ENCODE peak calls at places on chromosomes 1 and 21, in five cellular contexts. G, Z, O, D and Q are unnamed samples.

GRCh38 chr1:26695417-26696190 is at the start of gene ARID1A:
- DNase-seq in O (peak), D (peak), Z (peak), G (peak), Q (peak)

GRCh38 chr1:208205216-208206013 is 38.8 kb downstream of the PLXNA2 start:
- DNase-seq in Z (peak), O (no peak), G (no peak), D (no peak), Q (no peak)

GRCh38 chr1:56094168-56094567 is 485.2 kb downstream of the PLPP3 start:
- DNase-seq in D (no peak), O (no peak), Z (peak), G (no peak), Q (no peak)

GRCh38 chr1:151993084-151993733 is 450 bp downstream of the S100A10 start:
- DNase-seq in G (no peak), O (no peak), Z (no peak), D (no peak), Q (peak)

GRCh38 chr21:45004481-45005263 is 64.8 kb downstream of the SLX9 start:
- DNase-seq in O (no peak), G (peak), Z (no peak), D (no peak), Q (no peak)

GRCh38 chr1:246567258-246568235 is 1.3 kb downstream of the CNST start:
- DNase-seq in O (no peak), G (peak), D (no peak), Z (peak), Q (peak)

GRCh38 chr1:92310185-92310597 is 11.3 kb downstream of the RPAP2 start:
- DNase-seq in Z (peak), D (no peak), G (peak), O (no peak), Q (peak)

GRCh38 chr1:11886986-11887665 is 28.4 kb upstream of the NPPB start:
- DNase-seq in G (no peak), O (no peak), Z (no peak), D (no peak), Q (no peak)

GRCh38 chr1:61477301-61477700 is 247.6 kb downstream of the TM2D1 start:
- DNase-seq in Z (no peak), G (no peak), D (no peak), O (no peak), Q (no peak)

GRCh38 chr1:14930224-14930965 is 223.2 kb upstream of the TMEM51 start:
- DNase-seq in O (no peak), Z (no peak), D (no peak), G (no peak), Q (no peak)

GRCh38 chr1:181503130-181503810 is 20.0 kb downstream of the CACNA1E start:
- DNase-seq in Z (no peak), G (no peak), O (no peak), D (no peak), Q (no peak)

GRCh38 chr1:227919916-227920315 is 27.8 kb downstream of the WNT9A start:
- DNase-seq in Z (peak), G (peak), O (no peak), D (no peak), Q (no peak)

GRCh38 chr21:14308234-14308633 is 74.7 kb downstream of the HSPA13 start:
- DNase-seq in D (no peak), O (no peak), Z (no peak), G (no peak), Q (no peak)

GRCh38 chr1:227489572-227489971 is 73.8 kb upstream of the ZNF678 start:
- DNase-seq in G (no peak), Z (no peak), O (no peak), D (no peak), Q (no peak)

GRCh38 chr1:113405573-113405972 is 15.3 kb downstream of the MAGI3 start:
- DNase-seq in Z (no peak), O (no peak), D (no peak), G (peak), Q (no peak)

GRCh38 chr1:6157528-6158174 is 22.5 kb downstream of the CHD5 start:
- DNase-seq in D (no peak), G (peak), Z (no peak), O (peak), Q (peak)

GRCh38 chr1:23995431-23995837 is 15.3 kb upstream of the SRSF10 start:
- DNase-seq in O (no peak), Z (no peak), D (peak), G (no peak), Q (no peak)

GRCh38 chr21:42094811-42095210 is 23.7 kb downstream of the UMODL1 start:
- DNase-seq in D (no peak), O (no peak), G (peak), Z (no peak), Q (no peak)

GRCh38 chr1:24357011-24357410 is 37.9 kb downstream of the GRHL3 start:
- DNase-seq in Z (no peak), D (no peak), G (no peak), O (no peak), Q (no peak)

GRCh38 chr1:167186198-167186750 is 34.4 kb upstream of the POU2F1 start:
- DNase-seq in G (no peak), Z (no peak), D (no peak), O (no peak), Q (no peak)

GRCh38 chr1:117674521-117675400 is 68.9 kb downstream of the TENT5C start:
- DNase-seq in G (peak), O (no peak), D (no peak), Z (no peak), Q (peak)

GRCh38 chr21:42737969-42738590 is 84.7 kb downstream of the PDE9A start:
- DNase-seq in G (no peak), D (no peak), Z (no peak), O (no peak), Q (no peak)

GRCh38 chr1:117611894-117612481 is 6.1 kb downstream of the TENT5C start:
- DNase-seq in O (no peak), Z (no peak), D (no peak), G (no peak), Q (no peak)

GRCh38 chr21:36980280-36981048 is 14.0 kb upstream of the HLCS start:
- DNase-seq in Z (peak), D (no peak), O (no peak), G (no peak), Q (no peak)

GRCh38 chr1:34904236-34905097 is 25.0 kb downstream of the DLGAP3 start:
- DNase-seq in Z (no peak), G (no peak), O (no peak), D (no peak), Q (no peak)

GRCh38 chr1:180680558-180681144 is 48.8 kb downstream of the XPR1 start:
- DNase-seq in D (no peak), Z (no peak), O (no peak), G (no peak), Q (no peak)

GRCh38 chr1:54404263-54404662 is 1.9 kb downstream of the SSBP3 start:
- DNase-seq in D (no peak), O (no peak), G (no peak), Z (no peak), Q (no peak)

GRCh38 chr1:89261926-89262540 is 10.6 kb downstream of the GBP5 start:
- DNase-seq in O (peak), Z (no peak), G (no peak), D (no peak), Q (no peak)

GRCh38 chr1:91428182-91428798 is 23.7 kb upstream of the HFM1 start:
- DNase-seq in Z (no peak), D (no peak), G (peak), O (no peak), Q (no peak)

GRCh38 chr1:177235350-177235749 is 64.6 kb downstream of the BRINP2 start:
- DNase-seq in G (no peak), Z (no peak), D (no peak), O (no peak), Q (no peak)

GRCh38 chr1:210250998-210251679 is 18.5 kb downstream of the SERTAD4 start:
- DNase-seq in G (no peak), Z (peak), D (no peak), O (peak), Q (peak)

GRCh38 chr1:205199931-205200299 is 11.6 kb downstream of the DSTYK start:
- DNase-seq in G (no peak), Z (no peak), D (no peak), O (no peak), Q (no peak)

GRCh38 chr1:205205055-205205454 is 6.4 kb downstream of the DSTYK start:
- DNase-seq in D (no peak), O (no peak), G (no peak), Z (no peak), Q (no peak)

GRCh38 chr1:205204552-205204951 is 7.0 kb downstream of the DSTYK start:
- DNase-seq in O (no peak), D (no peak), G (no peak), Z (no peak), Q (no peak)

DNA sequence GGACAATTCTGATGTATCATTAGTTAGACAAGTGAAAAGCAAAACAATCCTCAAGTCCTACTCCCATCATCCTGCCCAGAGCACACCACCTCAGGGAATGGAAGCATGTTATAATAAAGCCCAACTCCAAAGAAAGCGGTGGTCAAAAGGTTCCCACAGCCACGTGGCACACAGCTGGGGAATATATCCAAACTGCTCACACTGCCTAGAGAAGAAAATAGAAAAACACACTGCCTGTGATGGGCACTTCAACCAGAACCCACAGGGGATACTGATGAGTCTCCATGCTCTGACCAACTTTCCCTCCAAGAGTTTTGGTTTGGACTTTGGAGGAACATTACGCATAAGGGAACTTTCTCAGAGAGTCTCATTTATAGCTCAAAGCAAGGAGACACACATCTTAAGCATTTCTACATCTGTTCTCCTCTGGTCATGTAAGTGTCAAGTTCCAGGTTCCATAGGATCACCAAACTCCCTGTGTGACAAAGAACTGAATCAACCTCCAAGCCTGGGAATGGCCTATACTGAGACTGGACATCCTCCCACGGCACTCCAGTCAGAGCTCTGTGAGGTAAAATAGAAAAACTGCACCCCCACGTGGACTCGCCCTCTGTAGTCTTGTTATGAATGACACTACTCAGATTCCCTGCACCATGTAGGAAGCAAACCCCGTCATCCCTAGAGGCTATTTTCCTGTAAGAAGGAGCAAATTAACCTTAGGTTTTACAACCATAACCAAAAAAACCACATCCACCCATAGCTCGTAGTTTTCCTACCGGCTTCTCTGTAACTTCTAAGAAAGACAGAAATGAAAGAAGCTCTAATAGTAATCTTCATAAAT is 12.2 kb downstream of the DSTYK start:
- DNase-seq in Z (no peak), D (no peak), G (peak), O (no peak), Q (no peak)
- TF ChIP-seq JUND in Z (no peak), D (no peak), G (peak), O (no peak), Q (no peak)

DNA sequence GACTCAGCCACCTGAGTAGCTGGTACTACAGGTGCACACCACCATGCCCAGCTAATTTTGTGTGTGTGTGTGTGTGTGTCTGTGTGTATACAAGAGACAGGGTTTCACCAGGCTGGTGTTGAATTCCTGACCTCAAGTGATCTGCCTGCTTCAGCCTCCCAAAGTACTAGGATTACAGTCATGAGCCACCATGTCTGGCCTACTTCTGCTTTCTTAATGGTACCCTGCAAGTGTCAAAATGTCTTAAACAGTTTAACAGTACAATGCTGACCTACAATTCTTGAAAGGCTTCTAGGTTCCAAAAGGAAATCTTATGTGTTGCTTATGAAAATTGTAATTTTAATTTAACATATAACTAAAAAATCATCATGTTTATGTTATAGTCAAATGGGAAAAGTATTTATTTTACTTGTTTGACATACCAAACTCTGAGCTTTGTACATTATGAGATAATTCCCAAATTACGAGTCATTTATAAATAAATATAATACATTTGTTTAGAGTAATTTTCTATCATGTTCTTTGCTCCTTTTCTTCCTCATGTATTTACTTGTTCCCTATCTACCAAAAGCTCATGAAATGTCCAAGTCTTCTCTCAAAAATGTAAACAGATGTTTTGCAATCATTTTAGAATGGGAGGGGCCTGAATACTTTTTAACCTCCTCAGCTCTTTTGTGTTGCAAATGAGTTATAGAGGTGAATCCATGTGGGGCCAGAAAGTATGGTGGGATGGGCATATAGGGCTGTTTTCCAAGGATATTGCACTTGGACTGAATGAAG is 8.5 kb upstream of the VCAM1 start:
- DNase-seq in O (no peak), Z (no peak), G (no peak), D (no peak), Q (no peak)
- TF ChIP-seq JUND in O (no peak), Z (no peak), G (no peak), D (no peak), Q (no peak)

GRCh38 chr1:60279798-60280197 is 206.2 kb upstream of the C1orf87 start:
- DNase-seq in O (no peak), Z (no peak), D (no peak), G (no peak), Q (no peak)

GRCh38 chr1:60277269-60277668 is 203.7 kb upstream of the C1orf87 start:
- DNase-seq in D (no peak), Z (no peak), O (no peak), G (no peak), Q (no peak)

GRCh38 chr1:60280764-60281278 is 207.3 kb upstream of the C1orf87 start:
- DNase-seq in O (no peak), D (no peak), Z (peak), G (no peak), Q (no peak)

GRCh38 chr1:60281360-60281932 is 207.9 kb upstream of the C1orf87 start:
- DNase-seq in O (peak), D (peak), G (peak), Z (peak), Q (peak)

DNA sequence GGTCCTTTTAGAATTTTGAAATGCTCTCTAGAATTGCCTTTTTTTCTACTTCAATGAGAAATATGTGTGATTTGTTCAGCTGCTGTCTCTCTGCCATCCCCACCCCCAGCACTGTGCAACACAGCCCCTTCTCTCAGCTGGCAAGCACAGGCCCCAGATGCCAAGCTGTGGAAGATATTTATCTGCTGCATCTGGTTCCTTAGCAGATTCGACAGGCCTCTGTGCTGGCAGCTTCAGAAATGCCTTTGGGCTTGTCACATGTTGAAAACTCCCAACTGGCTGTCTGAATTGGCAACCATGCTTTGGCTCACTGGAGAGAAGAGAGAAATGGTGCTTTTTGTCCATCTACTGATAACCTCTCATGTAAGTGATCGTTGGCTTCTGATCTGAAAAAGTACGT is 206.7 kb upstream of the C1orf87 start:
- DNase-seq in Z (peak), O (no peak), D (no peak), G (no peak), Q (no peak)
- TF ChIP-seq JUND in Z (peak), O (no peak), D (no peak), G (no peak), Q (no peak)

GRCh38 chr1:235468970-235469369 is 35.3 kb downstream of the B3GALNT2 start:
- DNase-seq in G (no peak), O (peak), D (no peak), Z (no peak), Q (peak)
- TF ChIP-seq JUND in G (no peak), O (peak), D (no peak), Z (no peak), Q (no peak)